ENCODE peak calls at places on chromosome 2, in ten cellular contexts. F is amygdala, M is NCI-H2029, I is A172, J is retina, Y is A549, S is frontal cortex, X is neural crest cell, L is left ventricle myocardium inferior, W is upper lobe of left lung. N is an unnamed sample.

GRCh38 chr2:145114726-145115125 is 594.8 kb upstream of the ZEB2 start:
- DNase-seq in S (no peak), X (no peak), I (peak), J (no peak), L (no peak), W (no peak), F (no peak), Y (no peak), M (no peak), N (no peak)

GRCh38 chr2:2872713-2873449 is 504.7 kb downstream of the EIPR1 start:
- DNase-seq in L (no peak), S (no peak), F (no peak), W (no peak), X (no peak), Y (no peak), M (no peak), I (no peak), J (no peak), N (no peak)

GRCh38 chr2:161257123-161257952 is 50.9 kb upstream of the PSMD14 start:
- DNase-seq in X (no peak), M (no peak), W (no peak), L (no peak), I (no peak), J (no peak), S (no peak), F (no peak), Y (no peak), N (no peak)

GRCh38 chr2:209471037-209471436 is 47.2 kb downstream of the MAP2 start:
- DNase-seq in J (no peak), M (no peak), I (peak), Y (no peak), X (no peak), F (no peak), L (no peak), S (no peak), W (no peak), N (no peak)

GRCh38 chr2:236256601-236257000 is 7.6 kb downstream of the ASB18 start:
- DNase-seq in L (no peak), S (no peak), W (no peak), F (no peak), J (peak), M (no peak), X (no peak), Y (no peak), I (no peak), N (no peak)

GRCh38 chr2:165697727-165698620 is 96.1 kb downstream of the GALNT3 start:
- DNase-seq in J (peak), S (no peak), F (no peak), X (no peak), L (no peak), Y (no peak), W (no peak), M (no peak), I (no peak), N (no peak)

GRCh38 chr2:38113999-38114708 is 38.2 kb upstream of the CYP1B1 start:
- DNase-seq in X (no peak), F (no peak), Y (no peak), J (no peak), M (no peak), I (no peak), S (no peak), W (no peak), L (no peak), N (no peak)

GRCh38 chr2:84846041-84846663 is 34.7 kb downstream of the TRABD2A start:
- DNase-seq in X (no peak), I (no peak), J (no peak), Y (no peak), M (no peak), S (no peak), F (no peak), L (no peak), W (no peak), N (no peak)

GRCh38 chr2:127012215-127012614 is 94.7 kb downstream of the BIN1 start:
- DNase-seq in M (no peak), S (no peak), J (no peak), I (no peak), W (no peak), L (no peak), Y (no peak), X (no peak), F (no peak), N (no peak)

GRCh38 chr2:234579231-234579962 is 82.5 kb upstream of the ARL4C start:
- DNase-seq in S (no peak), X (no peak), F (no peak), Y (no peak), I (no peak), L (no peak), W (no peak), J (no peak), M (no peak), N (no peak)

GRCh38 chr2:61853086-61853847 is 593 bp downstream of the FAM161A start:
- DNase-seq in L (no peak), W (peak), Y (peak), M (peak), X (no peak), S (peak), I (peak), J (peak), F (no peak), N (peak)

GRCh38 chr2:240285725-240286124 is 145.3 kb upstream of the OTOS start:
- DNase-seq in S (no peak), J (no peak), X (no peak), Y (no peak), F (no peak), W (no peak), I (no peak), L (no peak), M (no peak), N (no peak)

GRCh38 chr2:29848566-29849310 is 72.6 kb downstream of the ALK start:
- DNase-seq in Y (no peak), S (no peak), W (peak), X (no peak), I (no peak), L (no peak), J (peak), M (no peak), F (no peak), N (no peak)

GRCh38 chr2:12514631-12515437 is 201.9 kb upstream of the TRIB2 start:
- DNase-seq in X (no peak), I (no peak), M (no peak), J (no peak), Y (no peak), F (no peak), L (no peak), W (no peak), S (no peak), N (no peak)

GRCh38 chr2:191478754-191479679 is 198.9 kb upstream of the NABP1 start:
- DNase-seq in F (no peak), M (no peak), S (no peak), J (peak), W (no peak), X (peak), L (peak), Y (no peak), I (peak), N (peak)

GRCh38 chr2:98730851-98731708 is at the start of gene MGAT4A:
- DNase-seq in J (peak), M (peak), W (peak), S (peak), F (no peak), Y (peak), X (peak), L (peak), I (peak), N (peak)

N was measured in D341Med.